ENCODE peak calls at places on chromosomes 11 and 22, in eight cellular contexts. W, P, S, H, D, M, R and X are unnamed samples. For H3K4me1, the result is how much of the 10 kb centered on the place peaks cover.

GRCh38 chr11:3170756-3171670 is 5.9 kb upstream of the OSBPL5 start:
- DNase-seq in R (no peak), S (no peak), P (no peak), D (no peak), H (no peak), W (no peak), M (no peak), X (no peak)

GRCh38 chr11:61902313-61902712 is 11.0 kb upstream of the FADS3 start:
- DNase-seq in S (no peak), H (no peak), R (no peak), M (no peak), W (no peak), P (no peak), D (no peak), X (no peak)

GRCh38 chr11:130156108-130157022 is 3.2 kb upstream of the ST14 start:
- DNase-seq in P (no peak), S (no peak), H (no peak), W (peak), M (no peak), R (peak), D (no peak), X (no peak)

GRCh38 chr11:20161230-20161918 is 1.1 kb upstream of the DBX1 start:
- DNase-seq in S (no peak), W (no peak), P (peak), R (no peak), M (no peak), H (no peak), D (no peak), X (peak)

GRCh38 chr11:130383363-130384168 is 44.8 kb downstream of the ADAMTS8 start:
- DNase-seq in W (no peak), R (no peak), P (peak), M (peak), D (no peak), S (no peak), H (no peak), X (peak)

GRCh38 chr22:22460635-22461034 is 47.9 kb downstream of the ZNF280B start:
- DNase-seq in R (peak), P (peak), S (no peak), D (no peak), H (no peak), M (no peak), W (peak), X (no peak)

GRCh38 chr11:17751558-17751957 is 17.0 kb downstream of the KCNC1 start:
- DNase-seq in R (no peak), D (no peak), H (no peak), M (no peak), P (no peak), W (no peak), S (no peak), X (no peak)

GRCh38 chr22:21984793-21985192 is 2.2 kb upstream of the TOP3B start:
- DNase-seq in S (no peak), D (no peak), H (no peak), W (peak), M (peak), P (peak), R (peak), X (peak)

GRCh38 chr11:70065318-70066135 is 12.6 kb upstream of the ANO1 start:
- DNase-seq in M (no peak), H (no peak), D (no peak), R (no peak), W (no peak), S (no peak), P (no peak), X (no peak)

GRCh38 chr22:18085188-18085587 is 7.4 kb downstream of the PEX26 start:
- DNase-seq in W (no peak), R (no peak), S (no peak), H (no peak), M (peak), D (no peak), P (no peak), X (no peak)

GRCh38 chr11:69814411-69814810 is 4.8 kb downstream of the FGF3 start:
- DNase-seq in D (no peak), R (no peak), W (no peak), H (no peak), M (no peak), P (no peak), S (no peak), X (no peak)

GRCh38 chr11:17550455-17551346 is 3.6 kb downstream of the OTOG start:
- DNase-seq in R (no peak), P (no peak), M (no peak), S (no peak), D (no peak), H (no peak), W (no peak), X (no peak)

GRCh38 chr22:47174096-47174495 is 411.6 kb downstream of the TBC1D22A start:
- DNase-seq in D (no peak), H (no peak), S (no peak), W (no peak), R (no peak), M (no peak), P (no peak), X (peak)

GRCh38 chr11:130436171-130436570 is 7.8 kb upstream of the ADAMTS8 start:
- DNase-seq in S (no peak), M (no peak), W (no peak), D (no peak), P (no peak), R (no peak), H (no peak), X (no peak)

GRCh38 chr11:76206327-76207081 is at the start of gene WNT11:
- DNase-seq in P (peak), S (peak), M (no peak), W (peak), D (peak), H (no peak), R (no peak), X (peak)

GRCh38 chr22:42720263-42721044 is at the start of gene A4GALT:
- DNase-seq in R (peak), W (no peak), D (no peak), M (no peak), H (no peak), P (peak), S (no peak), X (peak)

GRCh38 chr11:91742155-91742554 is 482.5 kb upstream of the FAT3 start:
- DNase-seq in P (peak), W (no peak), M (no peak), S (no peak), D (no peak), H (no peak), R (no peak), X (no peak)

GRCh38 chr11:102120437-102120935 is 10.2 kb downstream of the YAP1 start:
- DNase-seq in D (no peak), P (peak), H (no peak), W (no peak), M (peak), S (no peak), R (no peak), X (no peak)

GRCh38 chr11:95076416-95076815 is 9.7 kb downstream of the SRSF8 start:
- DNase-seq in D (no peak), W (no peak), R (no peak), S (no peak), H (no peak), M (peak), P (no peak), X (peak)

GRCh38 chr11:112744041-112744440 is 217.2 kb upstream of the NCAM1 start:
- DNase-seq in S (no peak), H (no peak), D (no peak), R (no peak), W (no peak), M (no peak), P (no peak), X (no peak)

GRCh38 chr11:10375280-10376048 is 70.6 kb downstream of the ADM start:
- DNase-seq in P (no peak), M (peak), H (no peak), S (no peak), R (no peak), W (no peak), D (no peak), X (no peak)

GRCh38 chr11:112518371-112518770 is 257.7 kb upstream of the PLET1 start:
- DNase-seq in S (no peak), H (no peak), D (no peak), W (no peak), P (no peak), M (no peak), R (no peak), X (no peak)

GRCh38 chr11:120304526-120304925 is 20.6 kb upstream of the TLCD5 start:
- DNase-seq in R (no peak), M (peak), S (no peak), H (no peak), P (no peak), W (no peak), D (no peak), X (no peak)

GRCh38 chr11:67404515-67405195 is 772 bp downstream of the TBC1D10C start:
- DNase-seq in P (no peak), S (no peak), H (no peak), M (no peak), D (peak), W (no peak), R (no peak), X (no peak)

GRCh38 chr11:65862941-65863888 is 3.0 kb downstream of the MUS81 start:
- DNase-seq in H (no peak), S (no peak), P (no peak), W (no peak), M (no peak), R (no peak), D (no peak), X (no peak)

GRCh38 chr11:38182126-38182907 is 1584.3 kb upstream of the RAG2 start:
- DNase-seq in M (no peak), R (no peak), H (no peak), P (no peak), W (no peak), S (no peak), D (no peak), X (no peak)

GRCh38 chr11:134349109-134349801 is 17.5 kb downstream of the GLB1L2 start:
- DNase-seq in P (no peak), M (no peak), H (no peak), D (peak), W (no peak), S (no peak), R (no peak), X (peak)

GRCh38 chr11:69982675-69983570 is 95.2 kb upstream of the ANO1 start:
- DNase-seq in R (no peak), S (no peak), H (no peak), P (peak), D (no peak), W (peak), M (no peak), X (peak)

GRCh38 chr11:65459552-65459951 is 37.0 kb downstream of the NEAT1 start:
- DNase-seq in H (no peak), W (peak), M (no peak), R (no peak), S (no peak), D (no peak), P (peak), X (peak)

DNA sequence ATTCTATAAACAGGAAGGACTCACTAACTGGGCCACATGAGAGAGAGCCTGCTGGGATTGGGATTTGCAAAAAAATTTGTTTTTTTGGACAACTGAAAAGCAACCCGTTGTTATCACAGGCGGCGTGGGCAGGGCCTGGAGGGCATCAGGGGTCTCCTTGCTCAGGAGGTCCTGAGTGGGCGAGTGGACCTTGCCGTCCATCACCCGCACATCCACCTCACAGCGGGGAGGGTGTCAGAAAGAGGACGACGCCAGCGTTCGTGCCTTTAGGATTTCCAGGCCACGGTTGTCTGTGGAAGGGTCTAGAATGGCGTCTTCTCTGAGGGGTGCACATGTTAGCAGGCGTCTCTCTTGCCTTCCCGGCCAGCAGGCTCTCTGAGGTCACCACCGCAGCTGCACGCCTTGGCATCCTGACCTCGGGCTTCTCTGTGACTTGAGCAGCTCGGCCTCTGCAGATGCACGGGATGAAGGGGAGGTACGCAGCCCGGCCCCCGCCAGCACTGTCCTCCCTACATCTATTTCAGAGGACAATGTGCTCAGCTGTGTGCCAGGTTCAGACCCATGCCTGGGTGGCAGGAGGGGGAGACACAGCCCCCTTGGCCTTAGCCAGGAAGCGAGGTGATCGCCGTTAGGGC is 749.5 kb downstream of the BRD1 start:
- DNase-seq in D (no peak), P (no peak), S (no peak), W (no peak), M (no peak), H (no peak), R (no peak), X (no peak)
- H3K4me1 ChIP-seq in D (under half), P (under half), S (under half), W (under half), M (under half), H (under half), R (under half), X (under half)

DNA sequence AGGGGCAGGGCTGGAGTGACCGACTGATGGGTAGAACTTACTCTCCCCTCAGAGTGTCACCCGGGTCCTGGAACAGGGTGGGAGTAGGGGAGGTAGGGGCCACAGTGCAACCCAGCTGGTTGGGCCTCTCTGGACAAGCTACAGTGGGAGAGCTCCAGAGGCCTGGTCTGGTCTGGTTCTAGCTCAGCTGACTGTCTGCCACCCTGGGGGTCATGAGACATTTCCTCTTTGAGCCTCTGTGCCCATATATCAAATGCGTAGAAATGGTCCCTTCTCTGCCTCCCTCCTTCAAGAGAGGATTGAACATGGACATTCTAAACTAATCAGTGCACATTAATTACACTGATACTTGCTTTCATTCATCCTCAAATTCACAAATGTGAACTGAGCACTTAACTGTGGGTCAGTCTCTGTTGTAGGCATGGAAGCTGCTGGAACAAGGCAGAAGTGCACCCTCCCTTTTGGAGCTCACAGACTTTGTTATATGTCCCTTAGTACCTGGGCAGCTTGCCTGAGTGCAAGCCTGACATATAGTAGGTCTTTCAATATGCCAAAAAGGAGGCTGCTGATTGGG is 25.6 kb downstream of the ARHGEF17 start:
- DNase-seq in D (no peak), S (no peak), H (no peak), P (no peak), M (no peak), W (no peak), R (no peak), X (no peak)
- H3K4me1 ChIP-seq in D (under half), S (under half), H (under half), P (under half), M (under half), W (under half), R (under half), X (under half)

GRCh38 chr22:31240011-31240410 is 27.9 kb downstream of the LIMK2 start:
- DNase-seq in P (no peak), M (peak), D (no peak), S (no peak), H (no peak), R (no peak), W (no peak), X (no peak)

GRCh38 chr22:31244044-31244942 is 32.2 kb downstream of the LIMK2 start:
- DNase-seq in D (no peak), W (peak), P (peak), H (no peak), S (no peak), M (peak), R (no peak), X (peak)

GRCh38 chr22:31243339-31244043 is 31.4 kb downstream of the LIMK2 start:
- DNase-seq in H (no peak), S (no peak), D (no peak), R (no peak), P (no peak), M (no peak), W (no peak), X (no peak)

GRCh38 chr22:31241936-31242335 is 29.8 kb downstream of the LIMK2 start:
- DNase-seq in D (no peak), H (no peak), P (no peak), M (peak), S (no peak), W (no peak), R (no peak), X (no peak)

GRCh38 chr22:31241200-31241599 is 29.1 kb downstream of the LIMK2 start:
- DNase-seq in H (no peak), W (no peak), P (no peak), M (peak), D (no peak), R (no peak), S (no peak), X (peak)
- H3K4me1 ChIP-seq in H (under half), W (under half), P (under half), M (under half), D (under half), R (under half), S (under half), X (under half)

DNA sequence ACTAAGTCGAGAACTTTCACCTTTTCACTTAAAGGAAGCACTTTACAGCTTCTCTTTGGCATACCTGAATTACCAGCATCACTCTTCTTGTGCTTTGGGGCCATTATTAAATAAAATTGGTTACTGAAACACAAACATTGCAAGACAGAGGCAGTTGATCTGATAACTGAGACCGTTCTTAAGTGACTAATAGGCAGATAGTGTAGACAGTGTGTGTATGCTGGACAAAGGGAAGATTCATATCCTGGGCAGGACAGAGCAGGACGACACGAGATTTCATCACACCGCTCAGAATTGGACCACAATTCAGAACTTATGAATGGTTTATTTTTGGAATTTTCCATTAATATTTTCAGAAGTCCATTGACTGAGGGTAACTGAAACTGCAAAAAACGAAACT is 68.5 kb downstream of the LDLRAD3 start:
- DNase-seq in D (no peak), M (peak), P (no peak), H (no peak), W (no peak), S (no peak), R (no peak), X (no peak)
- H3K4me1 ChIP-seq in D (under half), M (under half), P (under half), H (under half), W (under half), S (under half), R (under half), X (under half)